ENCODE peak calls at places on chromosome 5, in ten cellular contexts. Q is ovary, P is mammary epithelial cell, A is body of pancreas, I is left ventricle myocardium inferior, U is colonic mucosa, S is mucosa of descending colon, F is heart left ventricle, E is A549, Z is adrenal gland. T is an unnamed sample.

GRCh38 chr5:40679998-40680681 is 425 bp downstream of the PTGER4 start:
- DNase-seq in Q (no peak), P (no peak), A (peak; percentile 38), I (peak; percentile 28), U (peak; percentile 53), S (peak; percentile 52), F (peak; percentile 20), E (no peak), Z (peak; percentile 20), T (peak; percentile 68)

GRCh38 chr5:139725073-139725830 is 70.4 kb upstream of the PSD2 start:
- DNase-seq in Q (peak; percentile 53), P (no peak), A (no peak), I (no peak), U (peak; percentile 40), S (no peak), F (peak; percentile 64), E (peak; percentile 73), Z (peak; percentile 92), T (peak; percentile 80)

GRCh38 chr5:19986806-19987205 is 1.2 kb downstream of the CDH18 start:
- DNase-seq in Q (no peak), P (no peak), A (no peak), I (no peak), U (no peak), S (no peak), F (no peak), E (no peak), Z (no peak), T (no peak)

GRCh38 chr5:123089572-123089970 is 530 bp downstream of the PRDM6 start:
- DNase-seq in Q (peak; percentile 70), P (peak; percentile 40), A (no peak), I (peak; percentile 21), U (no peak), S (no peak), F (no peak), E (no peak), Z (no peak), T (peak; percentile 79)

GRCh38 chr5:169695025-169695625 is 58.0 kb downstream of the DOCK2 start:
- DNase-seq in Q (no peak), P (no peak), A (no peak), I (no peak), U (no peak), S (no peak), F (no peak), E (no peak), Z (no peak), T (no peak)

GRCh38 chr5:61020415-61020814 is 75.4 kb downstream of the NDUFAF2 start:
- DNase-seq in Q (no peak), P (no peak), A (peak; percentile 17), I (no peak), U (no peak), S (no peak), F (no peak), E (no peak), Z (no peak), T (no peak)

GRCh38 chr5:156500755-156501154 is 173.8 kb downstream of the SGCD start:
- DNase-seq in Q (no peak), P (no peak), A (no peak), I (no peak), U (no peak), S (no peak), F (no peak), E (no peak), Z (no peak), T (no peak)

GRCh38 chr5:32642276-32643002 is 57.1 kb downstream of the SUB1 start:
- DNase-seq in Q (no peak), P (peak; percentile 27), A (no peak), I (no peak), U (no peak), S (no peak), F (no peak), E (peak; percentile 15), Z (no peak), T (no peak)

GRCh38 chr5:77022511-77023417 is 7.4 kb upstream of the AGGF1 start:
- DNase-seq in Q (no peak), P (no peak), A (no peak), I (no peak), U (no peak), S (no peak), F (no peak), E (no peak), Z (no peak), T (no peak)

GRCh38 chr5:159515909-159516415 is 185.7 kb upstream of the IL12B start:
- DNase-seq in Q (peak; percentile 48), P (peak; percentile 54), A (peak; percentile 68), I (peak; percentile 43), U (peak; percentile 57), S (peak; percentile 74), F (no peak), E (peak; percentile 37), Z (peak; percentile 64), T (no peak)

GRCh38 chr5:58274199-58274598 is 185.7 kb downstream of the PLK2 start:
- DNase-seq in Q (no peak), P (peak; percentile 70), A (no peak), I (no peak), U (no peak), S (no peak), F (no peak), E (no peak), Z (no peak), T (no peak)

GRCh38 chr5:177370488-177371119 is 12.9 kb downstream of the RGS14 start:
- DNase-seq in Q (peak; percentile 81), P (peak; percentile 77), A (peak; percentile 94), I (peak; percentile 70), U (peak; percentile 91), S (peak; percentile 88), F (peak; percentile 76), E (peak; percentile 89), Z (peak; percentile 88), T (peak; percentile 89)

GRCh38 chr5:132495672-132496630 is 5.4 kb upstream of the IRF1 start:
- DNase-seq in Q (peak; percentile 91), P (peak; percentile 91), A (peak; percentile 96), I (peak; percentile 91), U (peak; percentile 97), S (peak; percentile 94), F (peak; percentile 95), E (peak; percentile 91), Z (peak; percentile 87), T (peak; percentile 94)
- H3K4me1 ChIP-seq in Q (peaks cover 13% of the 10 kb centered on the region), P (peaks cover 37% of the 10 kb centered on the region), A (peaks cover 56% of the 10 kb centered on the region), I (peaks cover 67% of the 10 kb centered on the region), U (peaks cover 26% of the 10 kb centered on the region), S (peaks cover 48% of the 10 kb centered on the region), F (peaks cover 21% of the 10 kb centered on the region), E (peaks cover 54% of the 10 kb centered on the region), Z (peaks cover 40% of the 10 kb centered on the region), T (peaks cover 50% of the 10 kb centered on the region)

GRCh38 chr5:179802207-179802883 is 4.3 kb downstream of the MGAT4B start:
- DNase-seq in Q (peak; percentile 33), P (no peak), A (peak; percentile 25), I (no peak), U (no peak), S (peak; percentile 13), F (no peak), E (no peak), Z (peak; percentile 88), T (peak; percentile 77)

GRCh38 chr5:179802950-179803562 is 3.6 kb downstream of the MGAT4B start:
- DNase-seq in Q (no peak), P (no peak), A (no peak), I (no peak), U (peak; percentile 26), S (peak; percentile 12), F (no peak), E (no peak), Z (no peak), T (peak; percentile 65)

GRCh38 chr5:179800696-179801201 is 5.9 kb downstream of the MGAT4B start:
- DNase-seq in Q (peak; percentile 30), P (no peak), A (no peak), I (no peak), U (no peak), S (peak; percentile 27), F (no peak), E (no peak), Z (peak; percentile 15), T (peak; percentile 68)

GRCh38 chr5:179800071-179800695 is 6.4 kb downstream of the LTC4S start:
- DNase-seq in Q (peak; percentile 21), P (no peak), A (no peak), I (no peak), U (no peak), S (peak; percentile 5), F (no peak), E (no peak), Z (no peak), T (peak; percentile 59)

GRCh38 chr5:179801304-179802206 is 5.1 kb downstream of the MGAT4B start:
- DNase-seq in Q (peak; percentile 79), P (peak; percentile 18), A (peak; percentile 87), I (peak; percentile 74), U (peak; percentile 84), S (peak; percentile 90), F (peak; percentile 71), E (peak; percentile 82), Z (peak; percentile 77), T (peak; percentile 91)
- TF ChIP-seq CTCF in Q (peak; percentile 48), P (peak; percentile 41), A (peak; percentile 76), I (peak; percentile 70), U (peak; percentile 65), S (peak; percentile 55), F (peak; percentile 64), E (peak; percentile 69), Z (peak; percentile 63), T (peak; percentile 78)

GRCh38 chr5:119316116-119316515 is 39.7 kb upstream of the TNFAIP8 start:
- DNase-seq in Q (no peak), P (no peak), A (no peak), I (no peak), U (no peak), S (no peak), F (no peak), E (no peak), Z (no peak), T (no peak)
- H3K4me1 ChIP-seq in Q (no peaks in the 10 kb centered on the region), P (peaks cover 14% of the 10 kb centered on the region), A (peaks cover 11% of the 10 kb centered on the region), I (no peaks in the 10 kb centered on the region), U (no peaks in the 10 kb centered on the region), S (peaks cover 3% of the 10 kb centered on the region), F (no peaks in the 10 kb centered on the region), E (peaks cover 33% of the 10 kb centered on the region), Z (no peaks in the 10 kb centered on the region), T (peaks cover 5% of the 10 kb centered on the region)

GRCh38 chr5:3605298-3606010 is 9.8 kb downstream of the IRX1 start:
- DNase-seq in Q (no peak), P (no peak), A (no peak), I (no peak), U (no peak), S (no peak), F (no peak), E (no peak), Z (no peak), T (no peak)

GRCh38 chr5:3601060-3601710 is 5.6 kb downstream of the IRX1 start:
- DNase-seq in Q (no peak), P (peak; percentile 51), A (no peak), I (no peak), U (no peak), S (no peak), F (no peak), E (no peak), Z (no peak), T (no peak)

GRCh38 chr5:3601929-3602712 is 6.5 kb downstream of the IRX1 start:
- DNase-seq in Q (no peak), P (peak; percentile 57), A (no peak), I (no peak), U (no peak), S (no peak), F (no peak), E (no peak), Z (no peak), T (no peak)

GRCh38 chr5:3604501-3604900 is 8.9 kb downstream of the IRX1 start:
- DNase-seq in Q (no peak), P (peak; percentile 92), A (no peak), I (no peak), U (no peak), S (no peak), F (no peak), E (no peak), Z (no peak), T (no peak)

GRCh38 chr5:3602713-3603502 is 7.3 kb downstream of the IRX1 start:
- DNase-seq in Q (no peak), P (peak; percentile 59), A (peak; percentile 30), I (peak; percentile 45), U (no peak), S (peak; percentile 16), F (peak; percentile 29), E (no peak), Z (no peak), T (no peak)
- TF ChIP-seq CTCF in Q (no peak), P (peak; percentile 45), A (peak; percentile 30), I (peak; percentile 73), U (no peak), S (no peak), F (peak; percentile 60), E (no peak), Z (peak; percentile 36), T (peak; percentile 17)

T was measured in sigmoid colon.